ENCODE peak calls at places on chromosomes 12 and 14, in eight cellular contexts. One of them, this sample, is unnamed.
A peak's percentile ranks its signal among the peaks of the same experiment; 100 is the strongest.

GRCh38 chr12:32261638-32262037 is 137.7 kb upstream of the FGD4 start:
- DNase-seq in GM23338: peak; percentile 62
- DNase-seq in HCT116: no peak
- DNase-seq in PC-9: no peak
- DNase-seq in PC-3: no peak
- DNase-seq in SK-N-SH: no peak
- DNase-seq in OCI-LY7: peak; percentile 87
- DNase-seq in MM.1S: no peak
- DNase-seq in this sample: no peak

GRCh38 chr14:104130974-104131651 is 7.3 kb upstream of the KIF26A start:
- DNase-seq in GM23338: peak; percentile 69
- DNase-seq in PC-3: peak; percentile 79
- DNase-seq in MM.1S: peak; percentile 17
- DNase-seq in PC-9: peak; percentile 45
- DNase-seq in OCI-LY7: peak; percentile 54
- DNase-seq in HCT116: no peak
- DNase-seq in SK-N-SH: peak; percentile 87
- DNase-seq in this sample: peak; percentile 71

GRCh38 chr12:53695148-53696138 is 19.6 kb upstream of the ATP5MC2 start:
- DNase-seq in OCI-LY7: no peak
- DNase-seq in HCT116: peak; percentile 36
- DNase-seq in PC-3: peak; percentile 16
- DNase-seq in GM23338: peak; percentile 70
- DNase-seq in SK-N-SH: peak; percentile 48
- DNase-seq in PC-9: peak; percentile 41
- DNase-seq in MM.1S: no peak
- DNase-seq in this sample: peak; percentile 85

GRCh38 chr12:89756638-89757321 is 48.1 kb upstream of the ATP2B1 start:
- DNase-seq in OCI-LY7: peak; percentile 74
- DNase-seq in PC-9: peak; percentile 29
- DNase-seq in PC-3: peak; percentile 98
- DNase-seq in HCT116: peak; percentile 89
- DNase-seq in SK-N-SH: no peak
- DNase-seq in GM23338: no peak
- DNase-seq in MM.1S: peak; percentile 72
- DNase-seq in this sample: peak; percentile 87

GRCh38 chr12:31220633-31221565 is 105.1 kb downstream of the SINHCAF start:
- DNase-seq in HCT116: no peak
- DNase-seq in MM.1S: no peak
- DNase-seq in PC-3: no peak
- DNase-seq in GM23338: no peak
- DNase-seq in PC-9: no peak
- DNase-seq in OCI-LY7: no peak
- DNase-seq in SK-N-SH: no peak
- DNase-seq in this sample: peak; percentile 67

GRCh38 chr12:90622431-90622830 is 332.5 kb downstream of the CCER1 start:
- DNase-seq in GM23338: no peak
- DNase-seq in PC-3: no peak
- DNase-seq in SK-N-SH: no peak
- DNase-seq in OCI-LY7: no peak
- DNase-seq in PC-9: no peak
- DNase-seq in HCT116: no peak
- DNase-seq in MM.1S: no peak
- DNase-seq in this sample: no peak

GRCh38 chr14:80605536-80605935 is 336.0 kb downstream of the CEP128 start:
- DNase-seq in PC-3: no peak
- DNase-seq in PC-9: no peak
- DNase-seq in OCI-LY7: no peak
- DNase-seq in MM.1S: no peak
- DNase-seq in HCT116: no peak
- DNase-seq in GM23338: no peak
- DNase-seq in SK-N-SH: no peak
- DNase-seq in this sample: no peak

GRCh38 chr14:104932676-104933631 is 8.3 kb downstream of the PLD4 start:
- DNase-seq in SK-N-SH: peak; percentile 97
- DNase-seq in PC-3: peak; percentile 93
- DNase-seq in HCT116: peak; percentile 38
- DNase-seq in PC-9: peak; percentile 77
- DNase-seq in GM23338: peak; percentile 87
- DNase-seq in MM.1S: peak; percentile 14
- DNase-seq in OCI-LY7: peak; percentile 47
- DNase-seq in this sample: peak; percentile 92

GRCh38 chr12:110537605-110538409 is 35.7 kb downstream of the RAD9B start:
- DNase-seq in PC-9: no peak
- DNase-seq in GM23338: no peak
- DNase-seq in SK-N-SH: no peak
- DNase-seq in PC-3: no peak
- DNase-seq in MM.1S: no peak
- DNase-seq in HCT116: no peak
- DNase-seq in OCI-LY7: no peak
- DNase-seq in this sample: peak; percentile 12

GRCh38 chr12:130716918-130717306 is 813 bp upstream of the RIMBP2 start:
- DNase-seq in MM.1S: no peak
- DNase-seq in GM23338: no peak
- DNase-seq in PC-3: no peak
- DNase-seq in HCT116: no peak
- DNase-seq in OCI-LY7: no peak
- DNase-seq in SK-N-SH: no peak
- DNase-seq in PC-9: no peak
- DNase-seq in this sample: no peak
- H3K9me2 ChIP-seq in MM.1S: no peaks in the 10 kb centered on the region
- H3K9me2 ChIP-seq in GM23338: no peaks in the 10 kb centered on the region
- H3K9me2 ChIP-seq in PC-3: no peaks in the 10 kb centered on the region
- H3K9me2 ChIP-seq in HCT116: no peaks in the 10 kb centered on the region
- H3K9me2 ChIP-seq in OCI-LY7: no peaks in the 10 kb centered on the region
- H3K9me2 ChIP-seq in SK-N-SH: no peaks in the 10 kb centered on the region
- H3K9me2 ChIP-seq in PC-9: no peaks in the 10 kb centered on the region
- H3K9me2 ChIP-seq in this sample: no peaks in the 10 kb centered on the region

GRCh38 chr12:40209886-40210285 is 14.9 kb upstream of the LRRK2 start:
- DNase-seq in SK-N-SH: no peak
- DNase-seq in GM23338: no peak
- DNase-seq in HCT116: no peak
- DNase-seq in PC-3: no peak
- DNase-seq in PC-9: no peak
- DNase-seq in MM.1S: no peak
- DNase-seq in OCI-LY7: no peak
- DNase-seq in this sample: no peak

GRCh38 chr12:40208707-40209106 is 16.1 kb upstream of the LRRK2 start:
- DNase-seq in PC-9: no peak
- DNase-seq in GM23338: no peak
- DNase-seq in OCI-LY7: peak; percentile 57
- DNase-seq in HCT116: no peak
- DNase-seq in SK-N-SH: no peak
- DNase-seq in MM.1S: peak; percentile 40
- DNase-seq in PC-3: no peak
- DNase-seq in this sample: no peak

GRCh38 chr12:40211185-40211584 is 13.6 kb upstream of the LRRK2 start:
- DNase-seq in PC-3: no peak
- DNase-seq in PC-9: no peak
- DNase-seq in SK-N-SH: no peak
- DNase-seq in GM23338: no peak
- DNase-seq in MM.1S: no peak
- DNase-seq in HCT116: no peak
- DNase-seq in OCI-LY7: no peak
- DNase-seq in this sample: no peak

GRCh38 chr12:40204337-40204736 is 20.5 kb upstream of the LRRK2 start:
- DNase-seq in PC-3: no peak
- DNase-seq in MM.1S: no peak
- DNase-seq in HCT116: no peak
- DNase-seq in PC-9: no peak
- DNase-seq in OCI-LY7: no peak
- DNase-seq in SK-N-SH: no peak
- DNase-seq in GM23338: no peak
- DNase-seq in this sample: no peak

DNA sequence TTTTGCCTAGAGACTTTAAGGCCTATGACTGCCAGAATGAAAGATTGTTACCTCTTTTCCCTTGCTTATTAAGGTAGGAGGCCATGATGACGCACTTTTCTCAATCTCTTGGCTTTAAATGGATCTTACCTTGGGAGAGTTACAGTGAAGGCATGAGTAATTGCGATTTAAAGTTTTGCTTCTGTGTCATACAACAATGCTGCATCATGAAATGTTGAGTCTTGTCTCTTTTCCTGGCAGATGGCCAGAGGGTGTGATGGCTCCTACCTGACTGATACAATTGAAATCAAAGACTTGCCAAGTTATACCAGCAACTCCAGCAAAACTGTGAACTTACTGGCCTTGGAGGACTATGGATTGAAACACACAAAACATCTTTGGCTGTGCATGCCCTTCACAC is 17.2 kb upstream of the LRRK2 start:
- DNase-seq in PC-9: no peak
- DNase-seq in PC-3: peak; percentile 13
- DNase-seq in OCI-LY7: no peak
- DNase-seq in HCT116: no peak
- DNase-seq in SK-N-SH: no peak
- DNase-seq in MM.1S: no peak
- DNase-seq in GM23338: no peak
- DNase-seq in this sample: no peak
- TF ChIP-seq CTCF in PC-9: no peak
- TF ChIP-seq CTCF in PC-3: no peak
- TF ChIP-seq CTCF in OCI-LY7: no peak
- TF ChIP-seq CTCF in HCT116: no peak
- TF ChIP-seq CTCF in SK-N-SH: no peak
- TF ChIP-seq CTCF in MM.1S: no peak
- TF ChIP-seq CTCF in GM23338: no peak
- TF ChIP-seq CTCF in this sample: no peak

GRCh38 chr14:68127166-68127565 is 307.6 kb downstream of the RAD51B start:
- DNase-seq in PC-9: no peak
- DNase-seq in HCT116: no peak
- DNase-seq in PC-3: no peak
- DNase-seq in MM.1S: no peak
- DNase-seq in SK-N-SH: no peak
- DNase-seq in OCI-LY7: no peak
- DNase-seq in GM23338: no peak
- DNase-seq in this sample: no peak

GRCh38 chr14:68124050-68124449 is 304.5 kb downstream of the RAD51B start:
- DNase-seq in MM.1S: no peak
- DNase-seq in GM23338: no peak
- DNase-seq in PC-9: no peak
- DNase-seq in PC-3: no peak
- DNase-seq in HCT116: no peak
- DNase-seq in OCI-LY7: no peak
- DNase-seq in SK-N-SH: no peak
- DNase-seq in this sample: no peak

GRCh38 chr14:68124885-68125731 is 305.5 kb downstream of the RAD51B start:
- DNase-seq in GM23338: no peak
- DNase-seq in MM.1S: no peak
- DNase-seq in SK-N-SH: no peak
- DNase-seq in OCI-LY7: no peak
- DNase-seq in HCT116: no peak
- DNase-seq in PC-3: peak; percentile 79
- DNase-seq in PC-9: peak; percentile 53
- DNase-seq in this sample: peak; percentile 38
- H3K9me2 ChIP-seq in GM23338: no peaks in the 10 kb centered on the region
- H3K9me2 ChIP-seq in MM.1S: no peaks in the 10 kb centered on the region
- H3K9me2 ChIP-seq in SK-N-SH: no peaks in the 10 kb centered on the region
- H3K9me2 ChIP-seq in OCI-LY7: no peaks in the 10 kb centered on the region
- H3K9me2 ChIP-seq in HCT116: no peaks in the 10 kb centered on the region
- H3K9me2 ChIP-seq in PC-3: no peaks in the 10 kb centered on the region
- H3K9me2 ChIP-seq in PC-9: no peaks in the 10 kb centered on the region
- H3K9me2 ChIP-seq in this sample: no peaks in the 10 kb centered on the region

GRCh38 chr12:123960856-123961255 is 11.8 kb downstream of the CCDC92 start:
- DNase-seq in PC-9: no peak
- DNase-seq in HCT116: no peak
- DNase-seq in OCI-LY7: no peak
- DNase-seq in PC-3: no peak
- DNase-seq in MM.1S: no peak
- DNase-seq in SK-N-SH: no peak
- DNase-seq in GM23338: no peak
- DNase-seq in this sample: no peak

GRCh38 chr12:123957191-123957590 is 15.4 kb downstream of the CCDC92 start:
- DNase-seq in PC-9: no peak
- DNase-seq in OCI-LY7: no peak
- DNase-seq in MM.1S: no peak
- DNase-seq in SK-N-SH: no peak
- DNase-seq in PC-3: no peak
- DNase-seq in GM23338: no peak
- DNase-seq in HCT116: no peak
- DNase-seq in this sample: no peak

GRCh38 chr12:123960029-123960428 is 12.6 kb downstream of the CCDC92 start:
- DNase-seq in PC-3: no peak
- DNase-seq in OCI-LY7: no peak
- DNase-seq in GM23338: no peak
- DNase-seq in HCT116: no peak
- DNase-seq in MM.1S: no peak
- DNase-seq in PC-9: no peak
- DNase-seq in SK-N-SH: no peak
- DNase-seq in this sample: no peak

GRCh38 chr12:123958462-123958861 is 14.2 kb downstream of the CCDC92 start:
- DNase-seq in PC-3: no peak
- DNase-seq in HCT116: no peak
- DNase-seq in MM.1S: no peak
- DNase-seq in OCI-LY7: no peak
- DNase-seq in PC-9: no peak
- DNase-seq in SK-N-SH: no peak
- DNase-seq in GM23338: no peak
- DNase-seq in this sample: no peak

GRCh38 chr12:123958876-123959275 is 13.8 kb downstream of the CCDC92 start:
- DNase-seq in PC-9: no peak
- DNase-seq in SK-N-SH: no peak
- DNase-seq in GM23338: no peak
- DNase-seq in HCT116: no peak
- DNase-seq in PC-3: no peak
- DNase-seq in OCI-LY7: no peak
- DNase-seq in MM.1S: no peak
- DNase-seq in this sample: no peak
- TF ChIP-seq CTCF in PC-9: no peak
- TF ChIP-seq CTCF in SK-N-SH: no peak
- TF ChIP-seq CTCF in GM23338: no peak
- TF ChIP-seq CTCF in HCT116: no peak
- TF ChIP-seq CTCF in PC-3: no peak
- TF ChIP-seq CTCF in OCI-LY7: no peak
- TF ChIP-seq CTCF in MM.1S: no peak
- TF ChIP-seq CTCF in this sample: no peak

DNA sequence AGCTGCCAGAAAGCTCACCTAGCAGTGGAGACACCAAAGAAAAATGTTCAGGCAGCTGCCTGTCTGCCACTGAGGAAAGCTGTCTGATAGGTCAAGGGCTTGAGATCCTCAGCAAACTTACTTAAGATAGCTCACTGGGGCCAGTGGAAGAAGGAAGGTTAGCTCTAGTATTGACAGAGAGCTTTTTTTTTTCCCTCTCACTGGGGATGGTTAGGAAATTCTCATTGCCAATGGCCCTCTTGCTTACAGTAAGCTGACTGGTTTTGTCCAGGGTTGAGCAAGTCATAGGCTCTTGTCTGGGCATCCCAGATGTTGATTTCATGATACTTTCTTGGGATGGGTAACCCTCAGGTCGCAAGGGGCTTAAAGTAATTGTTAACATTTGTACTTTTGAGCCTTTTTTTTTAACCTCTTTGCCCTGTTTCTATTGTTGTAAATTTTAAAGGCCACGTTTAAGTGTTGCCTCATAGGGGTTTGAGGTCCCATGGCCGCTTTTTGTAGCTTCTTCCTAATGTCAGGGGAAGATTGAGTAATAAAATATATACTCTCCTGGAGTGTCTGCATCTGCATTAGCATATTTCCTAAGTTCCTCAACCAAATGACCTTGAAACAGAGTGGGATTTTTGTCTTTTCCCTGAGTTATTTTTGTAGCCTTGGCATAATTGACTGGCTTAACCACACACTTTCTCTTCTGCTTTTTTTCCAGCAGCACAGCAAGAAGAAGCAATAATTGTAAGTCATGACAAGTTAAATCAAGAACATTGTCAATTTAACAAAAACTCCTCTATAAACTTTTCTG is 716.0 kb downstream of the LRFN5 start:
- DNase-seq in PC-9: no peak
- DNase-seq in SK-N-SH: no peak
- DNase-seq in GM23338: no peak
- DNase-seq in PC-3: no peak
- DNase-seq in MM.1S: no peak
- DNase-seq in HCT116: no peak
- DNase-seq in OCI-LY7: peak; percentile 24
- DNase-seq in this sample: no peak
- H3K9me2 ChIP-seq in PC-9: no peaks in the 10 kb centered on the region
- H3K9me2 ChIP-seq in SK-N-SH: no peaks in the 10 kb centered on the region
- H3K9me2 ChIP-seq in GM23338: peaks cover 12% of the 10 kb centered on the region
- H3K9me2 ChIP-seq in PC-3: no peaks in the 10 kb centered on the region
- H3K9me2 ChIP-seq in MM.1S: no peaks in the 10 kb centered on the region
- H3K9me2 ChIP-seq in HCT116: no peaks in the 10 kb centered on the region
- H3K9me2 ChIP-seq in OCI-LY7: no peaks in the 10 kb centered on the region
- H3K9me2 ChIP-seq in this sample: no peaks in the 10 kb centered on the region

This sample was measured in hepatocyte.